ENCODE peak calls at places on chromosomes 16 and 17, in five cellular contexts. F is AG10803, R is epithelial cell of esophagus, X is nephron progenitor cell, T is neural progenitor cell. Z is an unnamed sample.
A peak's percentile ranks its signal among the peaks of the same experiment; 100 is the strongest.

GRCh38 chr16:74667215-74667765 is 613 bp upstream of the RFWD3 start:
- DNase-seq in F (peak; percentile 13), R (peak; percentile 17), X (peak; percentile 27), T (peak; percentile 79), Z (peak; percentile 70)

GRCh38 chr17:8711291-8711690 is 33.3 kb downstream of the CCDC42 start:
- DNase-seq in F (no peak), R (no peak), X (no peak), T (peak; percentile 51), Z (no peak)

GRCh38 chr16:830871-831570 is 30.5 kb upstream of the GNG13 start:
- DNase-seq in F (no peak), R (no peak), X (no peak), T (no peak), Z (no peak)

GRCh38 chr16:82784567-82784956 is 157.8 kb downstream of the CDH13 start:
- DNase-seq in F (no peak), R (no peak), X (no peak), T (no peak), Z (no peak)

GRCh38 chr17:1099242-1099641 is 80.5 kb downstream of the ABR start:
- DNase-seq in F (no peak), R (no peak), X (no peak), T (no peak), Z (no peak)

GRCh38 chr17:61285483-61286320 is 113.9 kb upstream of the TBX2 start:
- DNase-seq in F (peak; percentile 76), R (peak; percentile 86), X (no peak), T (peak; percentile 57), Z (no peak)

GRCh38 chr16:17229131-17229530 is 241.6 kb downstream of the XYLT1 start:
- DNase-seq in F (no peak), R (no peak), X (no peak), T (no peak), Z (no peak)

GRCh38 chr17:50207318-50207717 is 5.9 kb upstream of the COL1A1 start:
- DNase-seq in F (no peak), R (no peak), X (no peak), T (no peak), Z (no peak)

GRCh38 chr17:28481081-28481571 is 7.7 kb downstream of the SLC13A2 start:
- DNase-seq in F (no peak), R (no peak), X (no peak), T (no peak), Z (no peak)

GRCh38 chr17:48416971-48417370 is 13.0 kb downstream of the SKAP1 start:
- DNase-seq in F (no peak), R (no peak), X (no peak), T (no peak), Z (no peak)

GRCh38 chr17:60601443-60602384 is 1.7 kb downstream of the PPM1D start:
- DNase-seq in F (peak; percentile 70), R (peak; percentile 81), X (peak; percentile 49), T (peak; percentile 75), Z (peak; percentile 88)

GRCh38 chr17:34711646-34712045 is 132.3 kb downstream of the TMEM132E start:
- DNase-seq in F (no peak), R (no peak), X (no peak), T (no peak), Z (no peak)

GRCh38 chr17:78903101-78903779 is at the start of gene CEP295NL:
- DNase-seq in F (peak; percentile 40), R (no peak), X (peak; percentile 69), T (peak; percentile 90), Z (peak; percentile 33)

GRCh38 chr16:88733630-88734360 is 27.5 kb downstream of the CTU2 start:
- DNase-seq in F (no peak), R (no peak), X (no peak), T (no peak), Z (no peak)

GRCh38 chr17:47253541-47254402 is at the start of gene ITGB3:
- DNase-seq in F (peak; percentile 77), R (peak; percentile 66), X (peak; percentile 88), T (peak; percentile 89), Z (peak; percentile 89)

GRCh38 chr16:22684282-22685161 is 129.4 kb upstream of the HS3ST2 start:
- DNase-seq in F (peak; percentile 52), R (no peak), X (no peak), T (no peak), Z (no peak)

GRCh38 chr17:75129576-75129975 is 2.0 kb downstream of the NT5C start:
- DNase-seq in F (no peak), R (no peak), X (no peak), T (no peak), Z (no peak)

GRCh38 chr17:78120971-78121800 is 7.4 kb downstream of the TMC6 start:
- DNase-seq in F (no peak), R (no peak), X (no peak), T (no peak), Z (no peak)

GRCh38 chr17:46777943-46778915 is 40.3 kb downstream of the WNT3 start:
- DNase-seq in F (no peak), R (no peak), X (no peak), T (peak; percentile 83), Z (peak; percentile 55)

GRCh38 chr17:74922694-74923537 is at the start of gene USH1G:
- DNase-seq in F (no peak), R (peak; percentile 33), X (peak; percentile 51), T (peak; percentile 47), Z (peak; percentile 90)

GRCh38 chr16:647173-647902 is 1.8 kb upstream of the WDR90 start:
- DNase-seq in F (no peak), R (no peak), X (no peak), T (no peak), Z (no peak)

GRCh38 chr17:66507103-66507923 is 204.9 kb downstream of the PRKCA start:
- DNase-seq in F (peak; percentile 75), R (peak; percentile 73), X (no peak), T (no peak), Z (peak; percentile 62)

GRCh38 chr17:31283841-31284240 is 13.2 kb downstream of the OMG start:
- DNase-seq in F (peak; percentile 73), R (no peak), X (no peak), T (no peak), Z (no peak)

GRCh38 chr17:70558821-70559220 is 389.5 kb downstream of the KCNJ2 start:
- DNase-seq in F (no peak), R (no peak), X (no peak), T (no peak), Z (no peak)

GRCh38 chr17:54891176-54891821 is 9.4 kb upstream of the TOM1L1 start:
- DNase-seq in F (peak; percentile 69), R (peak; percentile 73), X (peak; percentile 52), T (peak; percentile 80), Z (peak; percentile 77)

GRCh38 chr17:17507465-17508011 is 11.3 kb upstream of the RASD1 start:
- DNase-seq in F (no peak), R (no peak), X (no peak), T (no peak), Z (no peak)

GRCh38 chr16:14629612-14629918 is 495 bp downstream of the PARN start:
- DNase-seq in F (no peak), R (no peak), X (no peak), T (no peak), Z (peak; percentile 61)

GRCh38 chr17:68054296-68054900 is 18.9 kb downstream of the KPNA2 start:
- DNase-seq in F (peak; percentile 94), R (peak; percentile 53), X (no peak), T (no peak), Z (no peak)

GRCh38 chr16:88839745-88840588 is 16.8 kb downstream of the GALNS start:
- DNase-seq in F (no peak), R (no peak), X (no peak), T (no peak), Z (no peak)

GRCh38 chr17:81378941-81379511 is 16.2 kb upstream of the BAHCC1 start:
- DNase-seq in F (no peak), R (no peak), X (no peak), T (no peak), Z (no peak)

GRCh38 chr16:5621826-5622225 is 524.2 kb upstream of the EEF2KMT start:
- DNase-seq in F (no peak), R (no peak), X (no peak), T (no peak), Z (no peak)

GRCh38 chr17:30267625-30268024 is 24.1 kb downstream of the BLMH start:
- DNase-seq in F (no peak), R (no peak), X (no peak), T (no peak), Z (no peak)

GRCh38 chr17:34519286-34519685 is 60.1 kb upstream of the TMEM132E start:
- DNase-seq in F (no peak), R (no peak), X (peak; percentile 57), T (peak; percentile 86), Z (peak; percentile 80)

GRCh38 chr17:72183194-72183685 is 62.4 kb downstream of the SOX9 start:
- DNase-seq in F (no peak), R (no peak), X (no peak), T (no peak), Z (no peak)

GRCh38 chr16:4570688-4571321 is 14.7 kb downstream of the C16orf96 start:
- DNase-seq in F (no peak), R (no peak), X (no peak), T (peak; percentile 45), Z (no peak)

GRCh38 chr17:59510611-59511010 is 54.8 kb upstream of the DHX40 start:
- DNase-seq in F (no peak), R (no peak), X (no peak), T (no peak), Z (no peak)
- TF ChIP-seq CTCF in F (no peak), R (no peak), X (no peak), T (no peak), Z (no peak)

DNA sequence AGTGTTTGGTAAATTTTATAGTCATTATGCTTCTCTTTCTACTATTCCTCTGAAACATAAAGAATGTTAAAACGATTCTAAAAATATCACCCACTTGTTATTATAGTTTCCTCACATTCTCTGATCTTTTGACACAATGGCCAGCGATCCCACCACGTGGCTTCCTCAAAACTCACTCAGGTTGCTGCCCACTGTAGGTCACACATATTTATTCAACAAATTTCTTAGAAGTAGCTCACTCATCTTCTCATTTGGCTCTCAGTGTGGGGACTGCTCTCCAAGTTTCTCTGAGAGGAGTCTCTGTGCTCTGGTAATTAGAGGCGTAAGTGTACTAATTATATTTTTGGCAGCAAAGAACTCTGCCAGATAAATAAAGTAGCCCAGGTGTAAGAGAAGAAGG is 465.4 kb downstream of the CDH11 start:
- DNase-seq in F (no peak), R (no peak), X (no peak), T (no peak), Z (no peak)
- TF ChIP-seq CTCF in F (no peak), R (no peak), X (no peak), T (no peak), Z (no peak)

GRCh38 chr16:84925092-84925772 is 86.1 kb downstream of the ZDHHC7 start:
- DNase-seq in F (peak; percentile 15), R (peak; percentile 52), X (peak; percentile 54), T (peak; percentile 56), Z (peak; percentile 88)
- TF ChIP-seq CTCF in F (peak; percentile 80), R (peak; percentile 85), X (peak; percentile 57), T (peak; percentile 74), Z (peak; percentile 95)

DNA sequence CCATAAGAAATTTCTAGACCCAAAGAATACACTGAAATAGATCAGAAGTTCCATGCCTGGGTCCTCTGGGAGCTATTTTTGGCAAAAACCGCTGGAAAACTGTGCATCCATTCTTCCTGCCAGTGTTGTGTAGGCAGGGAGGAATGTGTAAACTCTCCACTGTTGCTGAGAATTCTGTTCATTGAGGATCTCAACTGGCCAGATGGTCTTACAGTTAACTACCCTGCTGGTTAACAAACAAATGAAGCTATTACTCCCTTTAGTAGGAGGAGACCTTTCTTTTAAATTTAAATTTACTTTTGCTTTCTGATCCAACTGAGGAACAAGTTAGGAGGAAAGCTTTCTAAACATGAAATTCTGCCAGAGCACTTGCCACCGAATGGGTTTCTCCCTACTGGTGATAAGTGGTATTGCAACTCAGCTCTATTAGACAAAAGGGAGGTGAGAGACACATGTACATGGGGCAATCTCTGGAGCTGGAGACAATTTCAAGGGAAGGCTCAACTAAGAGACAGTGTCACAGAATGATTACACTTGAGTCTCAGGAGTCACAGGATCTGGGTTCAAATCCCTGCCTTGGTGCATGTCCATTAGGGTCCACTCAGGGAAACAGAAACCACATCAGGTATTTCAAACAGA is 37.6 kb downstream of the SOCS1 start:
- DNase-seq in F (peak; percentile 15), R (no peak), X (no peak), T (no peak), Z (peak; percentile 62)
- TF ChIP-seq CTCF in F (peak; percentile 46), R (peak; percentile 48), X (peak; percentile 37), T (peak; percentile 52), Z (peak; percentile 42)